ENCODE peak calls at places on chromosomes 16 and 17, in eight cellular contexts. J, W, Q, E, H, G, D and C are unnamed samples.

GRCh38 chr17:65855245-65855644 is 293.8 kb upstream of the AXIN2 start:
- DNase-seq in E (peak), H (peak), D (peak), G (no peak), J (no peak), W (no peak), Q (no peak), C (peak)

GRCh38 chr16:81480856-81481821 is 36.5 kb downstream of the CMIP start:
- DNase-seq in W (peak), H (no peak), D (no peak), Q (peak), E (peak), J (no peak), G (no peak), C (no peak)

GRCh38 chr17:40828454-40829039 is 6.1 kb upstream of the KRT10 start:
- DNase-seq in H (peak), Q (no peak), E (peak), D (no peak), J (no peak), W (no peak), G (peak), C (no peak)

GRCh38 chr17:13004336-13004735 is 13.5 kb downstream of the ELAC2 start:
- DNase-seq in J (no peak), W (no peak), G (no peak), H (no peak), E (no peak), Q (no peak), D (no peak), C (no peak)

GRCh38 chr17:27236710-27237315 is 57.1 kb upstream of the WSB1 start:
- DNase-seq in H (peak), Q (no peak), W (peak), D (no peak), E (peak), G (peak), J (no peak), C (peak)

GRCh38 chr17:74453665-74454196 is 12.7 kb upstream of the CD300A start:
- DNase-seq in W (no peak), G (no peak), D (no peak), J (no peak), H (no peak), E (no peak), Q (peak), C (no peak)

GRCh38 chr16:81505011-81505660 is 60.5 kb downstream of the CMIP start:
- DNase-seq in E (no peak), Q (no peak), W (no peak), J (no peak), G (peak), D (no peak), H (no peak), C (no peak)

GRCh38 chr16:68146583-68146982 is 61.4 kb downstream of the NFATC3 start:
- DNase-seq in J (no peak), Q (no peak), D (no peak), E (peak), G (no peak), H (peak), W (no peak), C (no peak)

GRCh38 chr16:89138513-89138795 is 33.1 kb upstream of the CDH15 start:
- DNase-seq in E (no peak), Q (no peak), H (no peak), G (no peak), D (no peak), W (no peak), J (no peak), C (no peak)

GRCh38 chr17:43092891-43093290 is 32.3 kb downstream of the BRCA1 start:
- DNase-seq in Q (no peak), H (peak), J (no peak), W (no peak), E (peak), D (no peak), G (no peak), C (no peak)

DNA sequence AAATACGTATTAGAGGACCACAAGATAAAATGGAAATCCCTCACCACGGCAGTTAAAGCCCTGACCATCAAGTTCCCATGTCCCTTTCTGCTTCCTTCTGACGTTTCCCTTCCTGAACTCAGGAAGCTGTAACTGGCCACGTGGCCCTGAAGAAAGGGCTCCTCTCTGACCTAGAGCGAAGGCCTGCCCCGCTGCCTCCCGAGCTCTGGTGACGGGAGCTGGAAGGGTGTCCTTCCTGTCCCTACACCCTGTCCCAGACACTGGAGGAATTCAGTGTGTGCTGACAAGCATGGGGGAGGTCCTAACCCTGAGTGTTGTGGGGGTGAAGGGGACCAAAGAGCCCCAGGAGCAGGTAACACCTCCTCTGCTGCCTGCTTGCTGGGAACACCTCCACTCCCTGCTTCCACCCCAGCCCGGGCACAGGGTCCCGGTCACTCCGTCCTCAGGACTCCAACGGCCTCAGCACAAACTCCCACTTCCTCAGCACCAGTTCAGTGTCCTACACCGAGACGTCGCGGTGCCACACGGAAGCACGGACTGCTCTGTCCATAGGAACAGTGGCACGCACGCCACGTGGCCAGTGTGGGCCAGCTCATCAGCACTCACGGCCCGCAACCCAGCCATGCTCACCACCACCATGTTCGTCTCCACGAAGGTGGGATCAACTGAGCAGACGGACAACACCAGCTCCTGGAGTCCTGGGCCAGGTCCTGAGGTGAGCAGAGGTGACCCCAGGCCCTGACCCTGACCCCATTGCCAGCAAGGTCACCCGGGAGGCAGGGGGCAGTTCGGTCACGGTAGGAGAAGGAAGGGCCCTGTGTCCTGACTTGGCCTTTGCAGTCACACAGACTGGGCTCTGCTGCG is 16.9 kb downstream of the TMEM235 start:
- DNase-seq in W (no peak), D (no peak), E (no peak), J (no peak), H (no peak), Q (no peak), G (no peak), C (no peak)
- TF ChIP-seq POLR2A in W (no peak), D (no peak), E (no peak), J (no peak), H (no peak), Q (no peak), G (no peak), C (no peak)

DNA sequence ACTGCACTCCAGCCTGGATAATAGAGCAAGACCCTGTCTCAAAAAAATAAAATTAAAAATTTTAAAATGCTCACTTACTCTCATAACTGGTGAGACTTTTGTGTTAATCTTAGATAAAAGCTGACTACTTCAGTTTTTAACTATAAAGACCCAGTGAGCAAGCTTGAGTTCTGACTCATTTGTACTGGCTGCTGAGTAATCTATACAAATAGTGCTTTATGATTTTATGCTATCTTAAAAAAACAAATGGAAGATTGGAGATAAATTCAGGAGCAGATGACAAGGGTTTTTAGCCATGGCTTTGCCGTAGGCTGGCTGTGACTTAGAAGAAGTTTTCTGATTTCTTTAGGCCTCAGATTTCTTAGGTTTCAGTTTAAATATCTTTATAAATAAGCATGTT is 30.5 kb downstream of the SNTB2 start:
- DNase-seq in G (no peak), Q (no peak), W (no peak), D (no peak), H (peak), J (no peak), E (peak), C (no peak)
- TF ChIP-seq CTCF in G (no peak), Q (no peak), W (no peak), D (no peak), H (no peak), J (no peak), E (no peak), C (no peak)

DNA sequence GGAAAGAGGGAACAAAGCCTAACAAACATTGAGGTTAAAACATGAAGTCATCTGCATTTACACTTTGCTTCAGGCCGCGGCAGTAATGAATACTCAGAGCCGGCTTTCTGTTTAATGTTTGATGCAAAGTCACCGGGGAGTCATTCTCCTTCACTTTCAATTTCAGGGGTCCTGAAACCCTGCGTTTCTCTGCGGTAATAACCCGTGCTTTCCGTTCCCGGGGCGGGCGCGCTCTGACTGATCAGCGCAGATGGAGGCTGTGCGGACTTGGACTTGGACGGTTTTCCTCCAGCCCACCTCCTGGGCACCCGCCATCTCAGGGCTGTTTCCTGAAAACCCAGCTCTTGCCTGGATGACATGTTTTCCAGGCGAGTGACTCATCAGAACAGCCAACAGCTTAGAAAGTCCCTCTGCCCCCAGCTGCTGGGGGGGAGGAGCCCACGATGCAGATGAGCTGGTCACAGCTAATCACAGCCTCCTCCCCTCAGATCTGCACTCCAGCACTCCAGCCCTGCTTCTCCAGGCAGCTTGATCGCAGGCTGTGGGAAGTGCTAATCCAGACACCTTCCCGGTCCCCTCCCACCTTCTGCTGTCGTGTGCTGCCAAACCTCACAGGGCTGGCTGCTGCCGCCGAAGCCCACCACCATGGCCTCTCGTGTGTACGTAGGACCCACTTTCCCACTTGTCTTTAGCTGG is 158.6 kb upstream of the CHMP6 start:
- DNase-seq in E (peak), J (peak), G (peak), W (peak), Q (peak), H (peak), D (peak), C (peak)
- TF ChIP-seq POLR2A in E (peak), J (peak), G (peak), W (peak), Q (no peak), H (peak), D (no peak), C (no peak)

GRCh38 chr17:81086789-81087551 is 52.0 kb downstream of the BAIAP2 start:
- DNase-seq in E (no peak), Q (no peak), W (no peak), J (no peak), H (no peak), G (no peak), D (no peak), C (peak)

GRCh38 chr17:81084691-81085419 is 49.9 kb downstream of the BAIAP2 start:
- DNase-seq in H (no peak), J (no peak), G (peak), D (no peak), Q (no peak), E (no peak), W (no peak), C (no peak)

GRCh38 chr17:81083125-81083765 is 48.3 kb downstream of the BAIAP2 start:
- DNase-seq in E (no peak), W (no peak), H (peak), J (no peak), G (peak), D (no peak), Q (no peak), C (no peak)

GRCh38 chr17:81082177-81083073 is 47.5 kb downstream of the BAIAP2 start:
- DNase-seq in G (peak), E (no peak), H (peak), Q (no peak), D (no peak), J (no peak), W (no peak), C (no peak)

GRCh38 chr17:81085420-81085911 is 50.5 kb downstream of the BAIAP2 start:
- DNase-seq in Q (no peak), G (no peak), W (no peak), E (no peak), J (no peak), D (no peak), H (no peak), C (no peak)
- TF ChIP-seq CTCF in Q (no peak), G (no peak), W (no peak), E (no peak), J (no peak), D (no peak), H (no peak), C (no peak)

GRCh38 chr17:19322129-19322505 is 40.4 kb downstream of the B9D1 start:
- DNase-seq in E (no peak), G (no peak), W (no peak), Q (no peak), H (no peak), J (no peak), D (no peak), C (no peak)

GRCh38 chr17:19321481-19322128 is 40.9 kb downstream of the B9D1 start:
- DNase-seq in Q (no peak), H (no peak), W (no peak), J (no peak), G (no peak), D (no peak), E (no peak), C (no peak)

GRCh38 chr17:19318611-19319010 is 43.9 kb downstream of the B9D1 start:
- DNase-seq in J (no peak), D (no peak), H (no peak), W (no peak), E (no peak), Q (no peak), G (peak), C (no peak)

GRCh38 chr17:19320876-19321275 is 41.6 kb downstream of the B9D1 start:
- DNase-seq in J (no peak), Q (no peak), E (no peak), G (no peak), W (no peak), D (no peak), H (no peak), C (no peak)

DNA sequence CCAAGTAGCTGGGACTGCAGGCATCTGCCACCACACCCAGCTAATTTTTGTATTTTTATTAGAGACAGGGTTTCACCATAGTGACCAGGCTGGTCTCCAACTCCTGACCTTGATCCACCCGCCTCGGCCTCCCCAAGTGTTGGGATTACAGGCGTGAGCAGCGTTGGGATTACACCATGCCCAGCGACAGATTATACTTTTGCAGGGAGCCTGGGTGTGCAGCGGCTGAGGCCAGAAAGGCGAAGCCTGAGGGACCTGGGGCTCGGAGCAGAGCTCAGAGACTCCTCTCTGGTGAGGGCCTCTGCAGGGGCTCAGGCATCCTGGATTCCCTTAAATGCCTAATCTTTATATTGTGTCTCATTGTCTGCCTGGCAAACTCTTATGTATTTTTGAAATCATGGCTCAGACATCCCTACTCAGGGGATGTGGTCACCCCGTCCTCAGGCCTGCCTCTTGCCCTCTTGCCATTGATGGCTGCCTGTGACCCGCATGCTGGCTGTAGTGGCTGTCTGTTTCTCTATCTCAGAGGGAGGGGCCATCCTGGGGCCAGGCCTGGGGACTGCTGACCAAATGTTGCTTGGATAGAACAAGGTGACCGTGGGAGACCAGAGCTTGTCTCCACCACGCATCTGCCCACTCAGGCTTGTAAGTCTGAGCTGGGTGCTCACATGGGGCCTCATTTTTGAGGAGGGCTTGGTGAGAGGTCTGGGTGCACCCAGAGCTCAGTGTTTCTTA is 42.6 kb downstream of the B9D1 start:
- DNase-seq in Q (no peak), D (no peak), G (no peak), E (no peak), J (no peak), H (no peak), W (no peak), C (no peak)
- TF ChIP-seq POLR2A in Q (no peak), D (no peak), G (no peak), E (no peak), J (no peak), H (no peak), W (no peak), C (no peak)

DNA sequence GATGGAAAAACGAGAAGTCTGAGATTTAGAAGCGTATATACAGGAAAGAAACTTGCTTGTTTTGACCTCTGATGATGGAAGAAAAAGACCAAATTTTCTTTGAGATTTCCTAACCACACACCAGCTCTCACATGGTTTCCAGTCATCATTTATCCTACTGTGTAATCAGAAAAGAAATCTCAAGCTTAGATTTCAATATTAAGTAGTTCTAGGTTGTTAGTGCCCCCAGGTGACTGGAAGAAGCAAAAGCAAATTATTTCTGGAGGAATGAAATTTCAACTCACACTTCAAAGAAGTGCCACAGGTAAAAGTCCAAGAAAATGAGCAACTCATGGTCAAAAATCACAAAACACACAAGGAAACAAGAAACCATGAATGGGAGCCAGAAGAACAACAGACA is 51.8 kb upstream of the KDM6B start:
- DNase-seq in H (peak), E (peak), W (no peak), Q (no peak), G (no peak), D (no peak), J (no peak), C (no peak)
- TF ChIP-seq CTCF in H (no peak), E (peak), W (no peak), Q (no peak), G (no peak), D (no peak), J (no peak), C (no peak)